ENCODE peak calls at places on chromosomes 16 and 17, in ten cellular contexts. B is left ventricle myocardium inferior, U is cardiac muscle cell, K is progenitor cell of endocrine pancreas, Y is endothelial cell, N is RWPE1, G is endodermal cell, D is fibroblast of pulmonary artery, A is right lobe of liver, T is sigmoid colon. V is an unnamed sample.
A peak's percentile ranks its signal among the peaks of the same experiment; 100 is the strongest.

GRCh38 chr16:81445143-81445922 is 725 bp downstream of the CMIP start:
- DNase-seq in B (no peak), U (peak; percentile 63), K (peak; percentile 33), Y (peak; percentile 45), N (peak; percentile 42), G (peak; percentile 77), D (no peak), A (peak; percentile 70), T (peak; percentile 78), V (peak; percentile 63)

GRCh38 chr16:66511615-66512500 is 38.1 kb downstream of the TK2 start:
- DNase-seq in B (no peak), U (no peak), K (no peak), Y (no peak), N (peak; percentile 77), G (peak; percentile 85), D (peak; percentile 74), A (no peak), T (peak; percentile 61), V (peak; percentile 80)

GRCh38 chr16:87543436-87544191 is 50.8 kb upstream of the ZCCHC14 start:
- DNase-seq in B (no peak), U (no peak), K (no peak), Y (no peak), N (no peak), G (no peak), D (no peak), A (no peak), T (no peak), V (no peak)

GRCh38 chr16:80027007-80027965 is 426.7 kb upstream of the MAF start:
- DNase-seq in B (peak; percentile 40), U (no peak), K (no peak), Y (peak; percentile 15), N (peak; percentile 98), G (peak; percentile 92), D (peak; percentile 65), A (peak; percentile 55), T (peak; percentile 80), V (peak; percentile 91)

GRCh38 chr17:50668025-50668837 is 33.5 kb downstream of the ABCC3 start:
- DNase-seq in B (no peak), U (no peak), K (no peak), Y (no peak), N (peak; percentile 58), G (peak; percentile 73), D (peak; percentile 56), A (no peak), T (no peak), V (no peak)

GRCh38 chr17:68318103-68318991 is 27.1 kb downstream of the ARSG start:
- DNase-seq in B (no peak), U (no peak), K (no peak), Y (no peak), N (no peak), G (no peak), D (peak; percentile 65), A (no peak), T (no peak), V (peak; percentile 54)

GRCh38 chr17:12256380-12256995 is 235.8 kb downstream of the MAP2K4 start:
- DNase-seq in B (no peak), U (peak; percentile 77), K (no peak), Y (peak; percentile 12), N (peak; percentile 55), G (no peak), D (peak; percentile 70), A (no peak), T (peak; percentile 74), V (peak; percentile 40)

GRCh38 chr17:77036841-77037381 is 103.9 kb upstream of the SEC14L1 start:
- DNase-seq in B (peak; percentile 18), U (no peak), K (no peak), Y (no peak), N (peak; percentile 42), G (no peak), D (peak; percentile 17), A (no peak), T (no peak), V (peak; percentile 36)

GRCh38 chr17:2025220-2025621 is at the start of gene RTN4RL1:
- DNase-seq in B (peak; percentile 78), U (peak; percentile 92), K (peak; percentile 41), Y (no peak), N (peak; percentile 87), G (peak; percentile 90), D (peak; percentile 32), A (no peak), T (peak; percentile 81), V (peak; percentile 27)

GRCh38 chr17:58913971-58914769 is 158.5 kb downstream of the PPM1E start:
- DNase-seq in B (no peak), U (no peak), K (no peak), Y (no peak), N (no peak), G (no peak), D (peak; percentile 83), A (no peak), T (no peak), V (no peak)

GRCh38 chr16:50699345-50700159 is 6.1 kb downstream of the NOD2 start:
- DNase-seq in B (no peak), U (no peak), K (no peak), Y (no peak), N (peak; percentile 76), G (no peak), D (peak; percentile 31), A (no peak), T (no peak), V (peak; percentile 52)

DNA sequence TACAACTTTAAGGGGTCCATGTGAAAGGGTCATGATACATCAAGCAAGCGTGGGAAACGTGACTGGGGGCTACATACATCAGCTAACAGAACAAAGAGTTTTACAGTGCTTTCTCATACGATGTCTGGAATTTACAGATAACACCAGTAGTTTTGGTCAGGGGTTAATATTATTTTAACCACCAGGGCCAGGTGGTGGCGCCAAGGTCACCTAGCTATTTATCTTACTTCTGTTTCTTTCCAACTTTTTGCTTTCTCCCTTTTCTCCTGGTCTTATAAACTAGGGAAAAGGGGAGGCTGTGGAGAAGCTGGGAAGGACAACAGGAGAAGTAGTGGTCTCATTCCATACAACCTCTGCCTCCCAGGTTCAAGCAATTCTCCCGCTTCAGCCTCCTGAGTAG is 37.9 kb downstream of the CLEC3A start:
- DNase-seq in B (no peak), U (no peak), K (no peak), Y (no peak), N (no peak), G (no peak), D (no peak), A (no peak), T (no peak), V (no peak)
- TF ChIP-seq CTCF in B (no peak), U (no peak), K (no peak), Y (no peak), N (no peak), G (peak; percentile 59), D (no peak), A (no peak), T (no peak), V (no peak)

GRCh38 chr17:15952916-15953865 is 8.3 kb downstream of the ADORA2B start:
- DNase-seq in B (no peak), U (no peak), K (no peak), Y (no peak), N (no peak), G (peak; percentile 41), D (no peak), A (no peak), T (peak; percentile 40), V (no peak)

GRCh38 chr17:15952048-15952532 is 7.2 kb downstream of the ADORA2B start:
- DNase-seq in B (no peak), U (no peak), K (no peak), Y (no peak), N (no peak), G (no peak), D (no peak), A (no peak), T (peak; percentile 10), V (no peak)

GRCh38 chr17:15955793-15956541 is 11.0 kb downstream of the ADORA2B start:
- DNase-seq in B (no peak), U (no peak), K (no peak), Y (no peak), N (no peak), G (peak; percentile 61), D (no peak), A (no peak), T (peak; percentile 22), V (no peak)

GRCh38 chr17:15951368-15952047 is 6.6 kb downstream of the ADORA2B start:
- DNase-seq in B (no peak), U (no peak), K (no peak), Y (no peak), N (no peak), G (peak; percentile 70), D (no peak), A (no peak), T (peak; percentile 48), V (no peak)

GRCh38 chr17:15954222-15954621 is 9.3 kb downstream of the ADORA2B start:
- DNase-seq in B (no peak), U (no peak), K (no peak), Y (no peak), N (peak; percentile 83), G (no peak), D (peak; percentile 85), A (no peak), T (peak; percentile 50), V (peak; percentile 65)
- TF ChIP-seq CTCF in B (no peak), U (no peak), K (no peak), Y (no peak), N (no peak), G (no peak), D (no peak), A (no peak), T (no peak), V (no peak)

GRCh38 chr16:48435906-48436305 is 50.7 kb upstream of the SIAH1 start:
- DNase-seq in B (no peak), U (no peak), K (no peak), Y (no peak), N (no peak), G (peak; percentile 17), D (no peak), A (no peak), T (no peak), V (no peak)
- TF ChIP-seq CTCF in B (no peak), U (no peak), K (no peak), Y (no peak), N (no peak), G (no peak), D (no peak), A (no peak), T (no peak), V (no peak)

GRCh38 chr17:49364119-49364518 is 2.1 kb upstream of the ZNF652 start:
- DNase-seq in B (no peak), U (no peak), K (no peak), Y (no peak), N (no peak), G (peak; percentile 42), D (no peak), A (no peak), T (no peak), V (no peak)

GRCh38 chr17:49362723-49363117 is 670 bp upstream of the ZNF652 start:
- DNase-seq in B (no peak), U (no peak), K (no peak), Y (no peak), N (peak; percentile 9), G (no peak), D (no peak), A (no peak), T (no peak), V (no peak)

GRCh38 chr17:49369089-49369488 is 7.0 kb upstream of the ZNF652 start:
- DNase-seq in B (no peak), U (no peak), K (no peak), Y (no peak), N (no peak), G (no peak), D (no peak), A (no peak), T (no peak), V (no peak)

GRCh38 chr17:49363251-49363650 is 1.2 kb upstream of the ZNF652 start:
- DNase-seq in B (no peak), U (no peak), K (no peak), Y (no peak), N (no peak), G (peak; percentile 48), D (no peak), A (no peak), T (no peak), V (no peak)

GRCh38 chr17:49365667-49366066 is 3.6 kb upstream of the ZNF652 start:
- DNase-seq in B (no peak), U (peak; percentile 8), K (no peak), Y (peak; percentile 14), N (no peak), G (peak; percentile 88), D (peak; percentile 30), A (no peak), T (no peak), V (peak; percentile 31)
- TF ChIP-seq CTCF in B (peak; percentile 27), U (no peak), K (peak; percentile 12), Y (no peak), N (no peak), G (peak; percentile 68), D (peak; percentile 14), A (peak; percentile 14), T (no peak), V (no peak)

V was measured in Calu3.